ENCODE peak calls at places on chromosomes 3 and 15, in seven cellular contexts. One of them, this sample, is unnamed.

GRCh38 chr15:34952481-34952880 is 17.1 kb downstream of the AQR start:
- DNase-seq in DMS153: no peak
- DNase-seq in neural crest cell: no peak
- DNase-seq in stimulated activated CD8-positive, alpha-beta memory T cell treated with anti-CD3 and anti-CD28 coated beads, Interleukin-15, amount 100 ng/mL, for 4 hours: no peak
- DNase-seq in naive thymus-derived CD8-positive, alpha-beta T cell: no peak
- DNase-seq in stimulated activated naive B cell treated with anti-CD40 and anti-IgM and Interleukin-4, amounts not matched to agents 10 μg/mL and 1 μg/mL and 100 μg/mL, for 72 hours: no peak
- DNase-seq in naive thymus-derived CD4-positive, alpha-beta T cell: no peak
- DNase-seq in this sample: no peak

GRCh38 chr3:81311321-81311720 is 450.1 kb downstream of the GBE1 start:
- DNase-seq in DMS153: no peak
- DNase-seq in neural crest cell: no peak
- DNase-seq in stimulated activated CD8-positive, alpha-beta memory T cell treated with anti-CD3 and anti-CD28 coated beads, Interleukin-15, amount 100 ng/mL, for 4 hours: no peak
- DNase-seq in naive thymus-derived CD8-positive, alpha-beta T cell: no peak
- DNase-seq in stimulated activated naive B cell treated with anti-CD40 and anti-IgM and Interleukin-4, amounts not matched to agents 10 μg/mL and 1 μg/mL and 100 μg/mL, for 72 hours: no peak
- DNase-seq in naive thymus-derived CD4-positive, alpha-beta T cell: no peak
- DNase-seq in this sample: no peak

GRCh38 chr15:48975713-48976419 is 12.1 kb upstream of the SHC4 start:
- DNase-seq in DMS153: peak
- DNase-seq in neural crest cell: peak
- DNase-seq in stimulated activated CD8-positive, alpha-beta memory T cell treated with anti-CD3 and anti-CD28 coated beads, Interleukin-15, amount 100 ng/mL, for 4 hours: peak
- DNase-seq in naive thymus-derived CD8-positive, alpha-beta T cell: peak
- DNase-seq in stimulated activated naive B cell treated with anti-CD40 and anti-IgM and Interleukin-4, amounts not matched to agents 10 μg/mL and 1 μg/mL and 100 μg/mL, for 72 hours: peak
- DNase-seq in naive thymus-derived CD4-positive, alpha-beta T cell: peak
- DNase-seq in this sample: peak

GRCh38 chr15:22799902-22800301 is 13.5 kb downstream of the NIPA1 start:
- DNase-seq in DMS153: no peak
- DNase-seq in neural crest cell: no peak
- DNase-seq in stimulated activated CD8-positive, alpha-beta memory T cell treated with anti-CD3 and anti-CD28 coated beads, Interleukin-15, amount 100 ng/mL, for 4 hours: no peak
- DNase-seq in naive thymus-derived CD8-positive, alpha-beta T cell: no peak
- DNase-seq in stimulated activated naive B cell treated with anti-CD40 and anti-IgM and Interleukin-4, amounts not matched to agents 10 μg/mL and 1 μg/mL and 100 μg/mL, for 72 hours: no peak
- DNase-seq in naive thymus-derived CD4-positive, alpha-beta T cell: no peak
- DNase-seq in this sample: no peak

GRCh38 chr15:71746719-71747118 is 63.6 kb upstream of the NR2E3 start:
- DNase-seq in DMS153: peak
- DNase-seq in neural crest cell: no peak
- DNase-seq in stimulated activated CD8-positive, alpha-beta memory T cell treated with anti-CD3 and anti-CD28 coated beads, Interleukin-15, amount 100 ng/mL, for 4 hours: no peak
- DNase-seq in naive thymus-derived CD8-positive, alpha-beta T cell: no peak
- DNase-seq in stimulated activated naive B cell treated with anti-CD40 and anti-IgM and Interleukin-4, amounts not matched to agents 10 μg/mL and 1 μg/mL and 100 μg/mL, for 72 hours: no peak
- DNase-seq in naive thymus-derived CD4-positive, alpha-beta T cell: no peak
- DNase-seq in this sample: no peak

GRCh38 chr15:70437089-70437488 is 326.3 kb downstream of the UACA start:
- DNase-seq in DMS153: no peak
- DNase-seq in neural crest cell: no peak
- DNase-seq in stimulated activated CD8-positive, alpha-beta memory T cell treated with anti-CD3 and anti-CD28 coated beads, Interleukin-15, amount 100 ng/mL, for 4 hours: no peak
- DNase-seq in naive thymus-derived CD8-positive, alpha-beta T cell: no peak
- DNase-seq in stimulated activated naive B cell treated with anti-CD40 and anti-IgM and Interleukin-4, amounts not matched to agents 10 μg/mL and 1 μg/mL and 100 μg/mL, for 72 hours: no peak
- DNase-seq in naive thymus-derived CD4-positive, alpha-beta T cell: no peak
- DNase-seq in this sample: no peak

GRCh38 chr3:126031981-126032471 is 51.9 kb downstream of the SLC41A3 start:
- DNase-seq in DMS153: no peak
- DNase-seq in neural crest cell: no peak
- DNase-seq in stimulated activated CD8-positive, alpha-beta memory T cell treated with anti-CD3 and anti-CD28 coated beads, Interleukin-15, amount 100 ng/mL, for 4 hours: no peak
- DNase-seq in naive thymus-derived CD8-positive, alpha-beta T cell: no peak
- DNase-seq in stimulated activated naive B cell treated with anti-CD40 and anti-IgM and Interleukin-4, amounts not matched to agents 10 μg/mL and 1 μg/mL and 100 μg/mL, for 72 hours: no peak
- DNase-seq in naive thymus-derived CD4-positive, alpha-beta T cell: no peak
- DNase-seq in this sample: no peak

GRCh38 chr3:72018339-72018984 is 233.5 kb upstream of the PROK2 start:
- DNase-seq in DMS153: no peak
- DNase-seq in neural crest cell: no peak
- DNase-seq in stimulated activated CD8-positive, alpha-beta memory T cell treated with anti-CD3 and anti-CD28 coated beads, Interleukin-15, amount 100 ng/mL, for 4 hours: no peak
- DNase-seq in naive thymus-derived CD8-positive, alpha-beta T cell: no peak
- DNase-seq in stimulated activated naive B cell treated with anti-CD40 and anti-IgM and Interleukin-4, amounts not matched to agents 10 μg/mL and 1 μg/mL and 100 μg/mL, for 72 hours: no peak
- DNase-seq in naive thymus-derived CD4-positive, alpha-beta T cell: no peak
- DNase-seq in this sample: no peak